ENCODE peak calls at places on chromosomes 5 and 9, in five cellular contexts. One of them, this sample, is unnamed.

GRCh38 chr9:88660611-88661010 is 125.6 kb downstream of the NXNL2 start:
- DNase-seq in stimulated activated CD8-positive, alpha-beta memory T cell treated with anti-CD3 and anti-CD28 coated beads, Interleukin-15, amount 100 ng/mL, for 1 hour: no peak
- DNase-seq in stimulated activated CD4-positive, alpha-beta T cell treated with anti-CD3 and anti-CD28 coated beads, Interleukin-2, amount 100 ng/mL, for 48 hours: no peak
- DNase-seq in B cell: no peak
- DNase-seq in HEK293T: peak
- DNase-seq in this sample: no peak

GRCh38 chr9:138082918-138083636 is 205.5 kb downstream of the CACNA1B start:
- DNase-seq in stimulated activated CD8-positive, alpha-beta memory T cell treated with anti-CD3 and anti-CD28 coated beads, Interleukin-15, amount 100 ng/mL, for 1 hour: no peak
- DNase-seq in stimulated activated CD4-positive, alpha-beta T cell treated with anti-CD3 and anti-CD28 coated beads, Interleukin-2, amount 100 ng/mL, for 48 hours: no peak
- DNase-seq in B cell: no peak
- DNase-seq in HEK293T: no peak
- DNase-seq in this sample: no peak

GRCh38 chr5:7886849-7887460 is 18.0 kb downstream of the MTRR start:
- DNase-seq in stimulated activated CD8-positive, alpha-beta memory T cell treated with anti-CD3 and anti-CD28 coated beads, Interleukin-15, amount 100 ng/mL, for 1 hour: no peak
- DNase-seq in stimulated activated CD4-positive, alpha-beta T cell treated with anti-CD3 and anti-CD28 coated beads, Interleukin-2, amount 100 ng/mL, for 48 hours: no peak
- DNase-seq in B cell: no peak
- DNase-seq in HEK293T: no peak
- DNase-seq in this sample: peak

GRCh38 chr9:17906204-17906840 is 327.5 kb downstream of the SH3GL2 start:
- DNase-seq in stimulated activated CD8-positive, alpha-beta memory T cell treated with anti-CD3 and anti-CD28 coated beads, Interleukin-15, amount 100 ng/mL, for 1 hour: no peak
- DNase-seq in stimulated activated CD4-positive, alpha-beta T cell treated with anti-CD3 and anti-CD28 coated beads, Interleukin-2, amount 100 ng/mL, for 48 hours: no peak
- DNase-seq in B cell: no peak
- DNase-seq in HEK293T: peak
- DNase-seq in this sample: no peak

GRCh38 chr9:69891696-69892095 is 71.1 kb downstream of the CFAP95 start:
- DNase-seq in stimulated activated CD8-positive, alpha-beta memory T cell treated with anti-CD3 and anti-CD28 coated beads, Interleukin-15, amount 100 ng/mL, for 1 hour: no peak
- DNase-seq in stimulated activated CD4-positive, alpha-beta T cell treated with anti-CD3 and anti-CD28 coated beads, Interleukin-2, amount 100 ng/mL, for 48 hours: no peak
- DNase-seq in B cell: no peak
- DNase-seq in HEK293T: no peak
- DNase-seq in this sample: no peak

GRCh38 chr9:116181853-116182610 is 28.4 kb downstream of the PAPPA start:
- DNase-seq in stimulated activated CD8-positive, alpha-beta memory T cell treated with anti-CD3 and anti-CD28 coated beads, Interleukin-15, amount 100 ng/mL, for 1 hour: no peak
- DNase-seq in stimulated activated CD4-positive, alpha-beta T cell treated with anti-CD3 and anti-CD28 coated beads, Interleukin-2, amount 100 ng/mL, for 48 hours: no peak
- DNase-seq in B cell: no peak
- DNase-seq in HEK293T: no peak
- DNase-seq in this sample: no peak

GRCh38 chr5:91225848-91226686 is 157.1 kb downstream of the ARRDC3 start:
- DNase-seq in stimulated activated CD8-positive, alpha-beta memory T cell treated with anti-CD3 and anti-CD28 coated beads, Interleukin-15, amount 100 ng/mL, for 1 hour: peak
- DNase-seq in stimulated activated CD4-positive, alpha-beta T cell treated with anti-CD3 and anti-CD28 coated beads, Interleukin-2, amount 100 ng/mL, for 48 hours: peak
- DNase-seq in B cell: peak
- DNase-seq in HEK293T: no peak
- DNase-seq in this sample: peak

GRCh38 chr5:180683523-180683922 is 34.1 kb upstream of the FLT4 start:
- DNase-seq in stimulated activated CD8-positive, alpha-beta memory T cell treated with anti-CD3 and anti-CD28 coated beads, Interleukin-15, amount 100 ng/mL, for 1 hour: no peak
- DNase-seq in stimulated activated CD4-positive, alpha-beta T cell treated with anti-CD3 and anti-CD28 coated beads, Interleukin-2, amount 100 ng/mL, for 48 hours: no peak
- DNase-seq in B cell: no peak
- DNase-seq in HEK293T: no peak
- DNase-seq in this sample: no peak

GRCh38 chr5:122493091-122493775 is 181.2 kb downstream of the SNCAIP start:
- DNase-seq in stimulated activated CD8-positive, alpha-beta memory T cell treated with anti-CD3 and anti-CD28 coated beads, Interleukin-15, amount 100 ng/mL, for 1 hour: no peak
- DNase-seq in stimulated activated CD4-positive, alpha-beta T cell treated with anti-CD3 and anti-CD28 coated beads, Interleukin-2, amount 100 ng/mL, for 48 hours: no peak
- DNase-seq in B cell: no peak
- DNase-seq in HEK293T: peak
- DNase-seq in this sample: no peak

GRCh38 chr9:134396258-134396742 is 70.0 kb downstream of the RXRA start:
- DNase-seq in stimulated activated CD8-positive, alpha-beta memory T cell treated with anti-CD3 and anti-CD28 coated beads, Interleukin-15, amount 100 ng/mL, for 1 hour: no peak
- DNase-seq in stimulated activated CD4-positive, alpha-beta T cell treated with anti-CD3 and anti-CD28 coated beads, Interleukin-2, amount 100 ng/mL, for 48 hours: peak
- DNase-seq in B cell: peak
- DNase-seq in HEK293T: no peak
- DNase-seq in this sample: peak

GRCh38 chr9:70438341-70438924 is 24.0 kb upstream of the KLF9 start:
- DNase-seq in stimulated activated CD8-positive, alpha-beta memory T cell treated with anti-CD3 and anti-CD28 coated beads, Interleukin-15, amount 100 ng/mL, for 1 hour: no peak
- DNase-seq in stimulated activated CD4-positive, alpha-beta T cell treated with anti-CD3 and anti-CD28 coated beads, Interleukin-2, amount 100 ng/mL, for 48 hours: no peak
- DNase-seq in B cell: no peak
- DNase-seq in HEK293T: no peak
- DNase-seq in this sample: no peak

GRCh38 chr9:111597852-111598729 is 1.4 kb downstream of the PTGR1 start:
- DNase-seq in stimulated activated CD8-positive, alpha-beta memory T cell treated with anti-CD3 and anti-CD28 coated beads, Interleukin-15, amount 100 ng/mL, for 1 hour: peak
- DNase-seq in stimulated activated CD4-positive, alpha-beta T cell treated with anti-CD3 and anti-CD28 coated beads, Interleukin-2, amount 100 ng/mL, for 48 hours: peak
- DNase-seq in B cell: peak
- DNase-seq in HEK293T: peak
- DNase-seq in this sample: peak

GRCh38 chr9:89353989-89354388 is 35.7 kb downstream of the SECISBP2 start:
- DNase-seq in stimulated activated CD8-positive, alpha-beta memory T cell treated with anti-CD3 and anti-CD28 coated beads, Interleukin-15, amount 100 ng/mL, for 1 hour: no peak
- DNase-seq in stimulated activated CD4-positive, alpha-beta T cell treated with anti-CD3 and anti-CD28 coated beads, Interleukin-2, amount 100 ng/mL, for 48 hours: no peak
- DNase-seq in B cell: no peak
- DNase-seq in HEK293T: no peak
- DNase-seq in this sample: no peak

GRCh38 chr5:149271717-149272558 is at the start of gene AFAP1L1:
- DNase-seq in stimulated activated CD8-positive, alpha-beta memory T cell treated with anti-CD3 and anti-CD28 coated beads, Interleukin-15, amount 100 ng/mL, for 1 hour: no peak
- DNase-seq in stimulated activated CD4-positive, alpha-beta T cell treated with anti-CD3 and anti-CD28 coated beads, Interleukin-2, amount 100 ng/mL, for 48 hours: peak
- DNase-seq in B cell: no peak
- DNase-seq in HEK293T: peak
- DNase-seq in this sample: peak

GRCh38 chr5:93603711-93604118 is 20.7 kb downstream of the NR2F1 start:
- DNase-seq in stimulated activated CD8-positive, alpha-beta memory T cell treated with anti-CD3 and anti-CD28 coated beads, Interleukin-15, amount 100 ng/mL, for 1 hour: no peak
- DNase-seq in stimulated activated CD4-positive, alpha-beta T cell treated with anti-CD3 and anti-CD28 coated beads, Interleukin-2, amount 100 ng/mL, for 48 hours: no peak
- DNase-seq in B cell: no peak
- DNase-seq in HEK293T: no peak
- DNase-seq in this sample: no peak